ENCODE peak calls at places on chromosomes 2 and 18, in six cellular contexts. P is K562, Q is HepG2, J is endothelial cell of umbilical vein, W is GM12878, X is A549. A is an unnamed sample.

GRCh38 chr2:165898381-165898780 is 55.2 kb downstream of the TTC21B start:
- DNase-seq in P (no peak), Q (no peak), W (no peak), X (no peak), J (no peak), A (peak; percentile 56)

GRCh38 chr2:120596990-120597594 is 138.6 kb upstream of the GLI2 start:
- DNase-seq in J (peak; percentile 45), Q (no peak), X (no peak), P (no peak), W (no peak), A (peak; percentile 96)

GRCh38 chr2:171244466-171244969 is 83.8 kb upstream of the TLK1 start:
- DNase-seq in Q (no peak), X (peak; percentile 77), P (no peak), J (no peak), W (no peak), A (no peak)

GRCh38 chr2:177464549-177464948 is 72.0 kb downstream of the AGPS start:
- DNase-seq in X (no peak), J (no peak), W (no peak), P (no peak), Q (no peak), A (no peak)

GRCh38 chr2:156423674-156424282 is 12.4 kb upstream of the GPD2 start:
- DNase-seq in W (no peak), Q (no peak), X (no peak), J (no peak), P (no peak), A (no peak)

GRCh38 chr2:135245055-135245454 is 193.0 kb downstream of the RAB3GAP1 start:
- DNase-seq in W (no peak), X (peak; percentile 7), J (peak; percentile 92), P (no peak), Q (peak; percentile 16), A (peak; percentile 30)

GRCh38 chr2:150486539-150487484 is 655 bp downstream of the RND3 start:
- DNase-seq in W (no peak), P (no peak), X (no peak), J (peak; percentile 43), Q (no peak), A (no peak)

GRCh38 chr2:169221745-169222369 is 140.5 kb downstream of the LRP2 start:
- DNase-seq in P (peak; percentile 24), X (peak; percentile 21), Q (no peak), W (no peak), J (peak; percentile 63), A (peak; percentile 68)

GRCh38 chr2:24049485-24050021 is at the start of gene FKBP1B:
- DNase-seq in W (no peak), Q (peak; percentile 60), J (peak; percentile 47), P (peak; percentile 92), X (peak; percentile 67), A (peak; percentile 52)

GRCh38 chr2:149056541-149056940 is 18.0 kb downstream of the LYPD6B start:
- DNase-seq in P (no peak), Q (no peak), W (no peak), J (no peak), X (no peak), A (no peak)

GRCh38 chr2:187541086-187542085 is 12.8 kb downstream of the TFPI start:
- DNase-seq in X (peak; percentile 96), P (no peak), J (peak; percentile 96), Q (peak; percentile 98), W (no peak), A (no peak)

GRCh38 chr18:78764544-78764943 is 215.1 kb upstream of the SALL3 start:
- DNase-seq in X (no peak), Q (no peak), W (no peak), P (no peak), J (no peak), A (no peak)

GRCh38 chr2:101305492-101306123 is 2.9 kb downstream of the RNF149 start:
- DNase-seq in J (peak; percentile 70), W (no peak), X (no peak), P (no peak), Q (no peak), A (peak; percentile 43)

GRCh38 chr18:12770469-12771219 is 67.8 kb downstream of the PSMG2 start:
- DNase-seq in Q (no peak), X (no peak), P (no peak), W (no peak), J (no peak), A (no peak)

GRCh38 chr2:168210898-168211570 is 36.4 kb downstream of the STK39 start:
- DNase-seq in W (no peak), P (no peak), J (peak; percentile 68), X (peak; percentile 89), Q (peak; percentile 88), A (peak; percentile 93)

GRCh38 chr2:74576151-74576755 is 21.7 kb downstream of the DOK1 start:
- DNase-seq in P (no peak), W (no peak), X (no peak), Q (no peak), J (no peak), A (no peak)

GRCh38 chr2:186572705-186573104 is 17.2 kb upstream of the ITGAV start:
- DNase-seq in Q (no peak), X (peak; percentile 85), W (no peak), P (no peak), J (no peak), A (no peak)

GRCh38 chr2:239711911-239712570 is 311.2 kb upstream of the HDAC4 start:
- DNase-seq in Q (no peak), P (no peak), X (no peak), W (no peak), J (no peak), A (no peak)

GRCh38 chr2:10487144-10488104 is 39.3 kb upstream of the ODC1 start:
- DNase-seq in X (peak; percentile 70), P (no peak), W (no peak), J (no peak), Q (peak; percentile 89), A (peak; percentile 48)

GRCh38 chr18:59792353-59792752 is 95.1 kb upstream of the CCBE1 start:
- DNase-seq in J (no peak), X (no peak), Q (no peak), W (no peak), P (no peak), A (no peak)

GRCh38 chr2:64792310-64792709 is 138.6 kb upstream of the SERTAD2 start:
- DNase-seq in X (peak; percentile 41), P (no peak), Q (peak; percentile 21), J (peak; percentile 43), W (no peak), A (no peak)

DNA sequence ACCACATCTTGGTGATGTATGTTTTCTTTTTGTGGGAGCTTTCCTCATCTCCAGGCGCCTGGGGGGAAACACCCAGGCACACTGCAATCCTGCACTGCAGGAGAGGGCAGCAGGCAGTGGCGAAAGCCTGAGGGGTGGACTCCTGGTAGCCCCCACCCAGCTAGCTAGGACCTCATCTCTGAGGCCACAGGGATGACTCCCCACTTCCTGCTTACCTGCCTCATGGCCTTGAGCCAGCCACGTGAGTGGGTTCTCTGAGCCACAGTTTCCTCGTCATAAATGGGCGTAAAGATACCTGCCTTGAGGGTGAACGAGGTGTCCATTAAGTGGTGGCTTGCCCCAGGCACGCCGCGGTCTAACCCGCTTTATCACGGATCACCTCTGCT is 19.1 kb downstream of the TRAF3IP1 start:
- DNase-seq in W (no peak), Q (no peak), P (no peak), X (no peak), J (no peak), A (no peak)
- TF ChIP-seq MAX in W (no peak), Q (no peak), P (no peak), X (no peak), J (no peak), A (no peak)

DNA sequence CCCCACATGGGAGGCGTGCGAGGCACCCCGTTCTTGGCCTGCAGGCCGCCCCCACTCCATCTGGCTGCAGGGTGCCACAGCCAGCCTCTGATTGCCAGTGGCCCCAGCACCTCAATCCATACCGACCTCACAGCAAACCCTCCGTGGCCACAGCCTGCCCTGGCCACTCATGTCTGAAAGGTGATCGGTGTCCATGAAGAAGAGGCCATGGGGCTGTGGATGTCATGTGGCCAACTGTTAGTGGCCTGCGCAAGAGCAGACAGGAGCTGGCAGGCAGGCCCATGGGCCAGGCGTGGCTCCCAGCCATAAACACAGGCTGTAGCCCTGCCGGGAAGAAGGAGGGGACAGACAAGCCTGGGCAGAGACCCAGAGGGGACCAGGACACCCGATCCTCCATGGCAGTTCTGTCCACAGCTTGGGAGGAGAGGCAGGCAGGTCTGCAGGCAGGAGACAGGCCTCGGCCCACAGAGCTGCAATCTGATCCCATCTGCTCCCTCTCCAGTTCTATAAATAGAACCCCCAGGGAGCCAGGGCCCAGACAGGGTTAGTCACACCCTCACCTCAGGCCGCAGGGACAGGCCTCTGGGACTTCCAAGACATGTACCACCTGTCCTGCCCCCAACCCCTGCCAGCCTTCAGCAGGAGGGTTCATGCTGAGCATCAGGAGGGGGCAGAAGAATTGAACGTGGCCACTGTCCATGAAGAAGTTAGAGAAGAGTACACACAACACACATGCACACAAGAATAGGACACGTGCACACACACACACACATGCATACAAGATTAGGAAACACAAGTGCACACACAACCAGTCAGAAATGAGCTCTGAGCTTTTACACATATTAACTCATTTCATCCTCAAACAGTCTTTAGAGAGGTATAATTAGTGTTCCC is 16.9 kb downstream of the STEAP3 start:
- DNase-seq in J (no peak), P (no peak), Q (peak; percentile 33), X (peak; percentile 43), W (no peak), A (no peak)
- TF ChIP-seq POLR2A in J (no peak), P (no peak), Q (no peak), X (no peak), W (no peak), A (no peak)

DNA sequence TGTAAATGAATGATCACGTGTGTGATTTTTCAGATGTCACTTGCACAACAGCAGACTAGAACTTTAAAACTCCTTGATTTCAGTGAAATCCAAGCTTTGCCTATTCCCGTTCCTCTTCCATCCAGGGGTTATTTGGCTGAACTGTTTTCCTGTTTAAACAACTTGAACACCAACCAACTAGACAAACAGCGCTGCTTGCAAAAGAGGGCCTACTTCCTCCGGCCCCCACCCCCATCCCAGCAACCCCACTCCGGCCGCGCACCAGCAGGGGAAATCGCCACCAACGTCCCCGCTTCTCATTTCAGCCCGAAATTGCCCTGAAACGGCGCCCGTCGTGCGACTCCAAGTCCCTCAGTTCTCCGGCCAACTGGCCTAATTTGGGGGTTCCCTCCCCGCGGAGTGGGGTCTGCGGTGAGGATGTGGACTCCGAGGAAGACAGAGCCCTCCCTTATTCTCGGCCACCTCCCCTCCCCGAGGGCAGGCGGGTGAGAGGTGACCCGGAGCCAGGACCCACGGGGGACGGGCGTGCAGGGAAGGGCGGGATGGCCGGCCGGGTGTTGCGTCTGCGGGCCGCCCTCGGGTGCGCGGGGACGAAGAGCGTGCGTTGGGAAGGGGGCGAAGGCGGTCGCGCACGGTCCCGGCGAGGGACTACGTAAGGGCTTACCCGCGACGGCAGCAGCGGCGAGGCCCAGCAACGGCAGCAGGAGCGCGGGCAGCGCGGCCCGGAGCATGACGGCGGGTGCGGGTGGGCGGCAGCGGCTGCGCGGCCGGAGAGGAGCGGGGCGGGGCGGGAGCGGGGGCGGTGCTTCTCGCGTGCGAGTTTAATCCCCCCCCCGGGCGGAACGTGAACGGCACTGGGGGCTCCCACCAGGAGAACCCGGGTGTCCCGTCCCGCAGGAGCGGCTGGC is at the start of gene CD302:
- DNase-seq in P (peak; percentile 38), Q (peak; percentile 68), J (peak; percentile 75), X (peak; percentile 42), W (no peak), A (peak; percentile 82)
- TF ChIP-seq MAX in P (no peak), Q (peak; percentile 97), J (no peak), X (peak; percentile 73), W (no peak), A (peak; percentile 50)

DNA sequence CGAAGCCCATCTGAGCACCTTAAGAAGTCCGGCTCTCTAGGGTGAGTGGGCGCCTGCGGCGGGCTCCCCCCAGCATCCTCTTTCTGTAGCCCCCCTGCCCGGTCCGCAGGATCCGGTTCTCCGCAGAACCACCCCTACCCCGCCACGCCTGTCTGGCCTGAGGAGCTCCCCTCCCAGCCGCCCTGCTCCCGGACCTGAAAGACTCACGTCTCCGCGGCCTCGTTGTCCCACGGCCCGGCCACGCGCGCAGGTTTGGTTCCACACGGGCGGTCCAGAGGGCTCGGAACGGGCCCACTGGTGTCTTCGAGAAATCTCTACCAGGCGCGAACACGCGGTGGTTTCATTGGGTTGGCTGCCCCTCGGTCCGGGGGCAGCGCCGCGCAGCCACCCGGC is 237 bp downstream of the SLC39A6 start:
- DNase-seq in J (no peak), P (no peak), Q (no peak), X (no peak), W (no peak), A (no peak)
- TF ChIP-seq POLR2A in J (no peak), P (no peak), Q (no peak), X (no peak), W (peak; percentile 19), A (no peak)